ENCODE peak calls at places on chromosomes 5 and 9, in nine cellular contexts. H is lung; E is H7; V is upper lobe of left lung; C is Jurkat, Clone E6-1; Z is OCI-LY7; P is lower leg skin; I is fibroblast of villous mesenchyme; N is AG04449. T is an unnamed sample.

GRCh38 chr5:112848116-112848811 is 12.8 kb upstream of the SRP19 start:
- DNase-seq in N (peak), H (no peak), Z (peak), E (peak), C (peak), V (no peak), P (no peak), I (peak), T (peak)

GRCh38 chr9:115209601-115210306 is 91.8 kb upstream of the TNC start:
- DNase-seq in P (no peak), V (no peak), Z (no peak), E (no peak), C (no peak), I (no peak), H (no peak), N (no peak), T (no peak)

GRCh38 chr5:138905541-138905940 is 30.4 kb upstream of the LRRTM2 start:
- DNase-seq in H (no peak), Z (no peak), I (peak), C (no peak), E (no peak), V (no peak), P (no peak), N (peak), T (no peak)

GRCh38 chr9:106718996-106719395 is 144.0 kb upstream of the ZNF462 start:
- DNase-seq in H (no peak), N (peak), C (no peak), I (peak), V (no peak), P (no peak), Z (no peak), E (no peak), T (no peak)

GRCh38 chr9:93244101-93244500 is 60.2 kb downstream of the WNK2 start:
- DNase-seq in I (no peak), P (no peak), N (no peak), E (no peak), V (no peak), H (no peak), Z (no peak), C (no peak), T (no peak)

GRCh38 chr5:132754947-132755346 is 7.7 kb downstream of the CCNI2 start:
- DNase-seq in C (no peak), V (no peak), E (peak), P (no peak), H (no peak), N (no peak), I (peak), Z (no peak), T (no peak)

GRCh38 chr5:51272957-51273356 is 110.3 kb upstream of the ISL1 start:
- DNase-seq in H (no peak), Z (no peak), V (no peak), I (no peak), N (no peak), P (no peak), C (no peak), E (no peak), T (no peak)

GRCh38 chr9:130537346-130538050 is 41.9 kb upstream of the FUBP3 start:
- DNase-seq in Z (no peak), E (peak), C (no peak), I (no peak), P (no peak), N (no peak), V (no peak), H (no peak), T (no peak)

GRCh38 chr5:28574616-28575015 is 1536.2 kb upstream of the CDH9 start:
- DNase-seq in H (no peak), I (no peak), C (no peak), V (no peak), Z (no peak), E (no peak), N (no peak), P (no peak), T (no peak)

GRCh38 chr5:28576022-28576421 is 1537.6 kb upstream of the CDH9 start:
- DNase-seq in I (no peak), C (peak), Z (peak), N (no peak), H (no peak), P (no peak), E (peak), V (no peak), T (peak)

GRCh38 chr5:28575368-28575767 is 1537.0 kb upstream of the CDH9 start:
- DNase-seq in I (no peak), C (no peak), N (no peak), Z (no peak), V (no peak), P (no peak), H (no peak), E (no peak), T (no peak)

DNA sequence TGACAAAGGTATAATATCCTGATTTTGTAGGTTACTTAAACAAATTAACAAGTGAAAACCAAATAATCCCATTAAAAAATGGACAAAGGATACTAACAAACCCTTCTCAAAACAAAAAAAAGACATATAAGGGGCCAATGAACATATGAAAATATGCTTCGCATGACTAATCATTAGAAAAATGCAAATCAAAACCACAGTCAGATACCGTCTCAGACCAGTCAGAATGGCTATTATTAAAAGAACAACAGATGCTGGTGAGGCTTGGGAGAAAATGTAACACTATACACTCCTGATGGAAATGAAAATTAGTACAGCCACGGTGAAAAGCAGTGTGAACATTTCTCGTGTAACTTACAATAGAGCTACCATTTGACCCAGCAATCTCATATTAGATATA is 1542.2 kb upstream of the CDH9 start:
- DNase-seq in Z (no peak), P (no peak), H (no peak), I (peak), E (no peak), C (no peak), N (no peak), V (no peak), T (peak)
- H3K4me3 ChIP-seq in Z (no peak), P (no peak), H (no peak), I (no peak), E (no peak), C (no peak), N (no peak), V (no peak), T (no peak)

DNA sequence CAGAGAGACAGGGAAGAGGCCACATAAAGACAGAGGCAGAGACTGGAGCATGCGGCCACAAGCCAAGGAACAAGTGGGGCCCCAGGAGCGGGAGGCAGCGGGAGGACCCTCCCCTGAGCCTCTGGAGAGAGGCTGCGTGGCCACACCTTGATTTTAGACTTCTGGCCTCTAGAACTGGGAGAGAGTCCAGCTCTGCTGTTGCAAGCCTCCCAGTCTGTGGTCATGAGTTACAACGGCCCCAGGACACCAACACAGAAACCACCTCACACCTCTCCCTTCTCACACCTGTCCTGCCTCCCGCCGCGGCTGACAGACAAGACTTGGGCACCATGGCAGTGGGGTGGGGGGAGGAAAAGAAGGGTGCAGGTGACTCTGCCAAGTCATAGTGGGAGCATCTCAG is 2.2 kb downstream of the INPP5E start:
- DNase-seq in C (no peak), P (no peak), Z (no peak), H (no peak), I (peak), N (no peak), V (peak), E (no peak), T (peak)
- H3K4me3 ChIP-seq in C (no peak), P (no peak), Z (peak), H (no peak), I (peak), N (peak), V (peak), E (peak), T (peak)

GRCh38 chr5:6636293-6636692 is 3.1 kb downstream of the SRD5A1 start:
- DNase-seq in Z (no peak), C (no peak), I (no peak), E (no peak), H (peak), N (no peak), P (peak), V (peak), T (no peak)
- H3K4me3 ChIP-seq in Z (no peak), C (no peak), I (no peak), E (no peak), H (no peak), N (no peak), P (no peak), V (no peak), T (no peak)

DNA sequence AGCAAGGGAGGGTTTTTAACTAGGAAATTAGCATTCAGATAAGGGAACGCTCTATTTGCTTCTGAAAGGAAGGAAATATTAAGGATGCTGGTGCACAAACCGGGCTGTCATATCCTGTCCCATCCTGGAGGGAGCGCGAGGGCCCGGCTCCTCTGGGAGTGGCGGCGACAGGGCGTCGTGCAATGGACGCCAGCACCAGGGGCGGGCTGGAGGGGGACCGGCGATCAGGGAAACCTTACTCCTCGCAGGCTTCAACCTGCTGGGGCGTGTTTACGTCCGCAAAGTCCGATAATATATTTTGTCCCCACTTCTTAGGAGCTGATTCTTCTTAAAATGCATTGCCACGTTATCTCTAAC is 197.1 kb upstream of the TBCA start:
- DNase-seq in E (peak), C (no peak), P (no peak), I (no peak), V (no peak), N (no peak), Z (no peak), H (no peak), T (no peak)
- H3K4me3 ChIP-seq in E (peak), C (no peak), P (no peak), I (no peak), V (peak), N (no peak), Z (no peak), H (no peak), T (peak)

DNA sequence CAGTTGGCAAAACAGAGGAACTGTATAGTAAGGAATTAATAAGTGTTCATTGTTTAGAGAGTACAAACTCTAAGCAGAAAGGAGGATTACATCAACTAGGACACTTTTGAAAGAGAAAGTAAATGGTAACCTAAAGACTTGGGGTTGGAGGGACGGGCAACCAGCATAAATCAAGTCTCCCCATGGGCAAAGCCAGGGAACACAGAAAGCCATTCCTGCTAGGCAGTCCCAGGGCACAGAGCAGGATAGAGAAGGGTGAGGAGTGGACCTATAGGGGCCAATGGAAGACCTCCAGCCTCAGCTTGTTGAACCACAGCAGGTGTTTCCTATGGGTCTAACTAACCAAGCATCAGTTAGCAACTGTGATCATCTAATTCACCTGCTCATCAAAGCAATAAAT is 9.2 kb upstream of the ERAP1 start:
- DNase-seq in I (no peak), P (no peak), V (no peak), N (no peak), H (no peak), Z (peak), C (peak), E (no peak), T (no peak)
- H3K4me3 ChIP-seq in I (no peak), P (no peak), V (peak), N (no peak), H (no peak), Z (peak), C (peak), E (no peak), T (no peak)

DNA sequence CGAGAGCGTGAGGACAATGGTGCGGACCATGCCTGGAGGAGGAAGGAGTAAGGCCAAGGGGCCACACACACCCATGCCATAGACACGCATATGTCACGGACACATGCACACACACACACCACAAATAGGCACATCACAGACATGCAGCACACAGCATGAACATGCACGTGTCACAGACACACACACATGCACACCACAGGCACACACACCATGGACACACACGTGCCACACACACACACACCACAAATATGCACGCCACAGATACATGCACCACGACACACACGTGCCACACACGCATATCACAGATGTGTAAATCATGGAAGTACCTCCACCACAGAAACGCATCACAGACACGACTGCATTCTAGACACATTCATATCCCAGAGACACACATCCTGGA is 16.7 kb downstream of the TERT start:
- DNase-seq in C (no peak), H (no peak), I (no peak), V (no peak), Z (no peak), E (no peak), P (no peak), N (no peak), T (no peak)
- H3K4me3 ChIP-seq in C (no peak), H (no peak), I (no peak), V (no peak), Z (no peak), E (no peak), P (no peak), N (no peak), T (no peak)

DNA sequence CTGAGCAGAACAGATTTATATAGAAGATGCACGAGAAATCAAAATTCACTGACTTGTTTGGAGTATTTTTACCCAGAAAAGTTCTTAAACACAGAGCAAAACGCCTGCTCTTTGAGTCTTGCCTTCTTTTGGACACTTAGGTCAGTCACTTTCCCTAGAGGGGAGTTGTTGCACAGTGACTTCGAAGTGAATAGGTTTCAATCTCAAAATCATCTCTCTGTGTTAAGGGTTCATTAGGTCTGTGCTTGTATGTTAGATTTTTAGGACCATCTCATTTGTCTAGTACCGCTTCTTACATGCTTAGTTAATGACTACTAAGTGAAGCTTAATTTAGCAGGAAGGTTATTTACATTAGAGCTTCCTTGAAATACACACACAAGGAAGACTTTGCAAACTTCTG is 1.8 kb downstream of the ALDH1A1 start:
- DNase-seq in N (no peak), V (no peak), H (no peak), I (no peak), E (no peak), Z (no peak), C (no peak), P (no peak), T (no peak)
- H3K4me3 ChIP-seq in N (no peak), V (peak), H (no peak), I (peak), E (no peak), Z (no peak), C (no peak), P (no peak), T (no peak)